ENCODE peak calls at places on chromosomes 7 and 10, in seven cellular contexts. One of them, this sample, is unnamed. For H3K27me3, the result is how much of the 10 kb centered on the place peaks cover.

GRCh38 chr7:50265968-50266694 is 38.4 kb upstream of the IKZF1 start:
- ATAC-seq in upper lobe of left lung: no peak
- ATAC-seq in GM12878: peak
- ATAC-seq in HepG2: no peak
- ATAC-seq in K562: no peak
- ATAC-seq in HCT116: no peak
- ATAC-seq in Panc1: no peak
- ATAC-seq in this sample: peak

GRCh38 chr7:101924171-101924570 is 106.7 kb downstream of the CUX1 start:
- ATAC-seq in HepG2: no peak
- ATAC-seq in GM12878: no peak
- ATAC-seq in HCT116: peak
- ATAC-seq in Panc1: peak
- ATAC-seq in K562: no peak
- ATAC-seq in upper lobe of left lung: no peak
- ATAC-seq in this sample: peak

GRCh38 chr7:127959770-127960169 is 71.5 kb downstream of the LRRC4 start:
- ATAC-seq in Panc1: no peak
- ATAC-seq in HCT116: no peak
- ATAC-seq in HepG2: no peak
- ATAC-seq in upper lobe of left lung: no peak
- ATAC-seq in K562: no peak
- ATAC-seq in GM12878: peak
- ATAC-seq in this sample: no peak

GRCh38 chr7:102874166-102874829 is 38.5 kb upstream of the LRRC17 start:
- ATAC-seq in GM12878: peak
- ATAC-seq in upper lobe of left lung: no peak
- ATAC-seq in HCT116: peak
- ATAC-seq in Panc1: no peak
- ATAC-seq in K562: no peak
- ATAC-seq in HepG2: peak
- ATAC-seq in this sample: no peak

GRCh38 chr7:22884911-22885823 is 62.5 kb upstream of the TOMM7 start:
- ATAC-seq in K562: no peak
- ATAC-seq in Panc1: no peak
- ATAC-seq in HepG2: no peak
- ATAC-seq in upper lobe of left lung: no peak
- ATAC-seq in GM12878: peak
- ATAC-seq in HCT116: no peak
- ATAC-seq in this sample: no peak

GRCh38 chr10:94991243-94991888 is 52.9 kb downstream of the CYP2C9 start:
- ATAC-seq in K562: no peak
- ATAC-seq in HepG2: no peak
- ATAC-seq in Panc1: no peak
- ATAC-seq in upper lobe of left lung: no peak
- ATAC-seq in HCT116: peak
- ATAC-seq in GM12878: no peak
- ATAC-seq in this sample: no peak

GRCh38 chr7:35463176-35463575 is 209.3 kb upstream of the TBX20 start:
- ATAC-seq in GM12878: no peak
- ATAC-seq in HepG2: no peak
- ATAC-seq in K562: no peak
- ATAC-seq in Panc1: no peak
- ATAC-seq in HCT116: no peak
- ATAC-seq in upper lobe of left lung: no peak
- ATAC-seq in this sample: no peak

GRCh38 chr7:105638942-105639495 is 57.7 kb upstream of the EFCAB10 start:
- ATAC-seq in K562: no peak
- ATAC-seq in HCT116: no peak
- ATAC-seq in upper lobe of left lung: peak
- ATAC-seq in HepG2: no peak
- ATAC-seq in GM12878: no peak
- ATAC-seq in Panc1: no peak
- ATAC-seq in this sample: no peak

GRCh38 chr10:12603766-12604470 is 254.6 kb downstream of the CAMK1D start:
- ATAC-seq in HepG2: no peak
- ATAC-seq in Panc1: no peak
- ATAC-seq in GM12878: no peak
- ATAC-seq in upper lobe of left lung: no peak
- ATAC-seq in K562: no peak
- ATAC-seq in HCT116: no peak
- ATAC-seq in this sample: no peak

GRCh38 chr10:70063418-70064098 is 10.9 kb downstream of the MACROH2A2 start:
- ATAC-seq in HepG2: no peak
- ATAC-seq in HCT116: no peak
- ATAC-seq in Panc1: no peak
- ATAC-seq in upper lobe of left lung: no peak
- ATAC-seq in K562: peak
- ATAC-seq in GM12878: no peak
- ATAC-seq in this sample: no peak

GRCh38 chr7:21671859-21672258 is 129.0 kb downstream of the DNAH11 start:
- ATAC-seq in HepG2: no peak
- ATAC-seq in Panc1: no peak
- ATAC-seq in HCT116: no peak
- ATAC-seq in K562: no peak
- ATAC-seq in upper lobe of left lung: no peak
- ATAC-seq in GM12878: peak
- ATAC-seq in this sample: no peak

GRCh38 chr10:77771851-77772250 is 134.2 kb upstream of the KCNMA1 start:
- ATAC-seq in HCT116: no peak
- ATAC-seq in HepG2: no peak
- ATAC-seq in GM12878: no peak
- ATAC-seq in K562: no peak
- ATAC-seq in Panc1: no peak
- ATAC-seq in upper lobe of left lung: no peak
- ATAC-seq in this sample: no peak

GRCh38 chr7:35792472-35793224 is 8.2 kb upstream of the SEPTIN7 start:
- ATAC-seq in upper lobe of left lung: no peak
- ATAC-seq in HepG2: no peak
- ATAC-seq in HCT116: no peak
- ATAC-seq in GM12878: no peak
- ATAC-seq in K562: no peak
- ATAC-seq in Panc1: no peak
- ATAC-seq in this sample: peak

GRCh38 chr10:34228066-34228465 is 587.0 kb downstream of the PARD3 start:
- ATAC-seq in HCT116: no peak
- ATAC-seq in HepG2: no peak
- ATAC-seq in GM12878: no peak
- ATAC-seq in Panc1: no peak
- ATAC-seq in K562: no peak
- ATAC-seq in upper lobe of left lung: no peak
- ATAC-seq in this sample: no peak

GRCh38 chr10:62844280-62845011 is 28.3 kb upstream of the EGR2 start:
- ATAC-seq in K562: no peak
- ATAC-seq in upper lobe of left lung: no peak
- ATAC-seq in Panc1: no peak
- ATAC-seq in HepG2: no peak
- ATAC-seq in HCT116: no peak
- ATAC-seq in GM12878: no peak
- ATAC-seq in this sample: no peak

GRCh38 chr7:14381306-14381705 is 391.8 kb upstream of the ETV1 start:
- ATAC-seq in upper lobe of left lung: no peak
- ATAC-seq in K562: no peak
- ATAC-seq in HCT116: no peak
- ATAC-seq in Panc1: no peak
- ATAC-seq in HepG2: no peak
- ATAC-seq in GM12878: no peak
- ATAC-seq in this sample: no peak

GRCh38 chr7:7673240-7673550 is 32.6 kb downstream of the UMAD1 start:
- ATAC-seq in HepG2: no peak
- ATAC-seq in Panc1: no peak
- ATAC-seq in GM12878: no peak
- ATAC-seq in HCT116: no peak
- ATAC-seq in upper lobe of left lung: no peak
- ATAC-seq in K562: no peak
- ATAC-seq in this sample: no peak

GRCh38 chr10:76983624-76984023 is 654.0 kb downstream of the KCNMA1 start:
- ATAC-seq in Panc1: no peak
- ATAC-seq in K562: no peak
- ATAC-seq in upper lobe of left lung: no peak
- ATAC-seq in HepG2: no peak
- ATAC-seq in GM12878: no peak
- ATAC-seq in HCT116: no peak
- ATAC-seq in this sample: no peak

GRCh38 chr10:30185916-30186315 is 126.5 kb upstream of the JCAD start:
- ATAC-seq in upper lobe of left lung: no peak
- ATAC-seq in HCT116: peak
- ATAC-seq in HepG2: no peak
- ATAC-seq in GM12878: no peak
- ATAC-seq in K562: no peak
- ATAC-seq in Panc1: peak
- ATAC-seq in this sample: no peak

GRCh38 chr7:141490474-141490873 is 60.7 kb upstream of the AGK start:
- ATAC-seq in Panc1: no peak
- ATAC-seq in HCT116: no peak
- ATAC-seq in GM12878: no peak
- ATAC-seq in HepG2: no peak
- ATAC-seq in upper lobe of left lung: no peak
- ATAC-seq in K562: no peak
- ATAC-seq in this sample: no peak

GRCh38 chr10:111128331-111129167 is 51.7 kb downstream of the ADRA2A start:
- ATAC-seq in HepG2: no peak
- ATAC-seq in Panc1: no peak
- ATAC-seq in GM12878: no peak
- ATAC-seq in K562: peak
- ATAC-seq in upper lobe of left lung: no peak
- ATAC-seq in HCT116: peak
- ATAC-seq in this sample: peak

GRCh38 chr7:18762189-18762588 is 266.6 kb downstream of the HDAC9 start:
- ATAC-seq in HepG2: no peak
- ATAC-seq in HCT116: no peak
- ATAC-seq in upper lobe of left lung: no peak
- ATAC-seq in Panc1: no peak
- ATAC-seq in GM12878: no peak
- ATAC-seq in K562: no peak
- ATAC-seq in this sample: no peak

GRCh38 chr7:496528-497295 is 22.9 kb downstream of the PDGFA start:
- ATAC-seq in Panc1: no peak
- ATAC-seq in upper lobe of left lung: no peak
- ATAC-seq in HepG2: no peak
- ATAC-seq in HCT116: no peak
- ATAC-seq in K562: no peak
- ATAC-seq in GM12878: no peak
- ATAC-seq in this sample: no peak
- TF ChIP-seq POLR2AphosphoS5 in Panc1: no peak
- TF ChIP-seq POLR2AphosphoS5 in upper lobe of left lung: no peak
- TF ChIP-seq POLR2AphosphoS5 in HepG2: no peak
- TF ChIP-seq POLR2AphosphoS5 in HCT116: no peak
- TF ChIP-seq POLR2AphosphoS5 in K562: no peak
- TF ChIP-seq POLR2AphosphoS5 in GM12878: no peak
- TF ChIP-seq POLR2AphosphoS5 in this sample: no peak

DNA sequence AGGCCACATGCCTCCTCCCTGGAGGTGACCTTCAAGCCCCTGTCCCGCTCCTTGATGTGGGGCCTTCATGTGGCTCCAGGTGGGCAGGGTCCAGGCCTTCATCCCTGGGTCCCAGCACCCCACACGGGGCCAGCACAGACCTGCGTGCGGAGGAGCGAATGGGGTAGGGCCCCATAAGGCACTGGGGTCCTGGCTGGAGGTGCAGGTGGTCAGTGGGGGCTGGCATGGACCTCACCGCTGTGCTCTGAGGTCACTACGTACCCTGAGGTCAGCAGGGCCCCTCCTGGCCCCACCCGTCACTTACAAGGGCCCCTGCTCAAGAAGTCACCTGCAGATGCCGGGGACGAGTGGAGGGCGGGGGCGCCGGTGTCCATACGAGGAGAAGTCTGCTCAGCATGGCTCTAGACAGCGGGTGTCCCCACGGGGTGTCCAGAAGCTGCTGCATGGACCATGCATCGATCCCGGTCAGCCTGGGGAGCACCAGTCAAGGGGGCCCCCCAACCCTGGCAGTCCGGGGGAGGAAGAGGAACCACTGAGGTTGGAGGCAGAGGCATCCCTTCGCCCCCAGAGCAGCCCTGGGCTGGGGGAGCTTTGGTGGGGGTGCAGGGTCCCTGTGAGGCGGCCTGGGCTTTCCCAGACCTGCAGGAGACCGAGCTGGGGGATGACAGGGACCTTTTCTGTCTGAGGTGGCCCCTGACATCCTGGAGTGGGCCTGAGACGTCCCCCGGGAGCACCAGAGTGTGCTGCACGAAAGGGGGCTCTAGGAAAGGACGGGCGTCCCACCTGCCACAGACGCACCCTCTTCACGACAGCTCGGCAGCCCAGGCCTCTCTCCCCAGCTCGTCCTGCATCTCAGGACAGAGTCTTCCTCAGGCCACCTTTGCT is 34.6 kb downstream of the UNCX start:
- ATAC-seq in upper lobe of left lung: no peak
- ATAC-seq in HepG2: no peak
- ATAC-seq in Panc1: peak
- ATAC-seq in GM12878: no peak
- ATAC-seq in HCT116: no peak
- ATAC-seq in K562: no peak
- ATAC-seq in this sample: no peak
- H3K27me3 ChIP-seq in upper lobe of left lung: under half
- H3K27me3 ChIP-seq in HepG2: half or more
- H3K27me3 ChIP-seq in Panc1: under half
- H3K27me3 ChIP-seq in GM12878: under half
- H3K27me3 ChIP-seq in HCT116: under half
- H3K27me3 ChIP-seq in K562: under half
- H3K27me3 ChIP-seq in this sample: half or more

DNA sequence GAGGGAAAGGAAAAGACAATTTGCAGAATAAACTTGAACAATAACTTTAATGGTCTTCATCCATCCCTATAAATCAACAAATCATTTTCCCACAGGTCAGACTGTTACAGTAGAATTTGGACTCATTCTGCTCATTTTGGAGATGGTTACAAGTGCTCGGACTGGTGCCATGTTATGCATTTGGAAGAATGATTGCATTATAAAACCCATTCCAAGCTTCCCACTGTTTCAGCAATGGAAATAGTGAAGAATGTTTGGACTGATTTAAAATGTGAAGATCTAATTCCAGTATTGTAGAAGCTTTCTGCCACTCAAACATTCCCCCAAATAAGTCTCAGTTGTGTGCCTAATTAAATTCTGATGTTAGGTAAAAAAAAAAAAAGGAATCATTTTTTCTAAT is 99.7 kb upstream of the ZEB1 start:
- ATAC-seq in HCT116: no peak
- ATAC-seq in K562: no peak
- ATAC-seq in GM12878: no peak
- ATAC-seq in upper lobe of left lung: no peak
- ATAC-seq in Panc1: no peak
- ATAC-seq in HepG2: no peak
- ATAC-seq in this sample: no peak
- TF ChIP-seq POLR2AphosphoS5 in HCT116: no peak
- TF ChIP-seq POLR2AphosphoS5 in K562: no peak
- TF ChIP-seq POLR2AphosphoS5 in GM12878: no peak
- TF ChIP-seq POLR2AphosphoS5 in upper lobe of left lung: no peak
- TF ChIP-seq POLR2AphosphoS5 in Panc1: no peak
- TF ChIP-seq POLR2AphosphoS5 in HepG2: no peak
- TF ChIP-seq POLR2AphosphoS5 in this sample: no peak

GRCh38 chr7:30683306-30683705 is 1.1 kb upstream of the CRHR2 start:
- ATAC-seq in GM12878: no peak
- ATAC-seq in K562: no peak
- ATAC-seq in Panc1: no peak
- ATAC-seq in HepG2: no peak
- ATAC-seq in HCT116: no peak
- ATAC-seq in upper lobe of left lung: no peak
- ATAC-seq in this sample: no peak
- H3K27me3 ChIP-seq in GM12878: under half
- H3K27me3 ChIP-seq in K562: under half
- H3K27me3 ChIP-seq in Panc1: under half
- H3K27me3 ChIP-seq in HepG2: under half
- H3K27me3 ChIP-seq in HCT116: under half
- H3K27me3 ChIP-seq in upper lobe of left lung: under half
- H3K27me3 ChIP-seq in this sample: half or more